ENCODE peak calls at places on chromosomes 12 and 14, in six cellular contexts. W, Z, R, Y, H and M are unnamed samples. For H3K9me3, the result is how much of the 10 kb centered on the place peaks cover.

GRCh38 chr12:89703768-89704167 is 4.9 kb downstream of the ATP2B1 start:
- DNase-seq in R (peak), Z (peak), H (no peak), W (no peak), Y (no peak), M (no peak)

GRCh38 chr12:45215419-45216296 is at the start of gene ANO6:
- DNase-seq in Z (peak), H (peak), R (peak), Y (peak), W (peak), M (peak)

GRCh38 chr14:69154779-69155178 is 1.9 kb upstream of the DCAF5 start:
- DNase-seq in W (peak), Z (no peak), Y (peak), R (peak), H (no peak), M (peak)

GRCh38 chr14:59332727-59333126 is 132.5 kb downstream of the GPR135 start:
- DNase-seq in Z (peak), W (peak), Y (no peak), R (peak), H (no peak), M (peak)

GRCh38 chr12:47943492-47944359 is 19.7 kb upstream of the TMEM106C start:
- DNase-seq in Z (no peak), Y (no peak), H (no peak), R (no peak), W (no peak), M (no peak)

GRCh38 chr14:52531481-52531880 is 20.8 kb downstream of the TXNDC16 start:
- DNase-seq in W (no peak), Z (no peak), Y (no peak), R (no peak), H (no peak), M (no peak)

GRCh38 chr12:55820679-55821078 is 2.8 kb downstream of the ORMDL2 start:
- DNase-seq in Z (no peak), H (peak), Y (no peak), W (no peak), R (peak), M (no peak)

GRCh38 chr12:111022386-111022785 is 102.0 kb upstream of the MYL2 start:
- DNase-seq in Z (no peak), R (no peak), H (no peak), W (no peak), Y (no peak), M (no peak)

GRCh38 chr12:110616471-110617115 is 2.7 kb downstream of the TCTN1 start:
- DNase-seq in H (peak), Y (no peak), W (no peak), Z (no peak), R (no peak), M (no peak)

GRCh38 chr14:75295491-75296338 is 17.1 kb downstream of the FOS start:
- DNase-seq in Y (peak), H (peak), Z (peak), W (peak), R (peak), M (peak)

GRCh38 chr14:49879683-49880204 is 13.1 kb upstream of the ARF6 start:
- DNase-seq in Y (peak), R (peak), H (peak), Z (peak), W (peak), M (peak)

GRCh38 chr14:105168979-105169507 is 467 bp upstream of the JAG2 start:
- DNase-seq in Y (peak), H (peak), W (no peak), Z (peak), R (peak), M (peak)

GRCh38 chr14:70954068-70954467 is 46.8 kb downstream of the PCNX1 start:
- DNase-seq in Y (no peak), H (no peak), W (no peak), Z (no peak), R (no peak), M (no peak)

GRCh38 chr14:100313464-100314230 is 7.4 kb upstream of the SLC25A29 start:
- DNase-seq in R (no peak), Y (no peak), W (no peak), Z (no peak), H (no peak), M (no peak)
- TF ChIP-seq EZH2 in R (no peak), Y (no peak), W (no peak), Z (no peak), H (no peak), M (no peak)

DNA sequence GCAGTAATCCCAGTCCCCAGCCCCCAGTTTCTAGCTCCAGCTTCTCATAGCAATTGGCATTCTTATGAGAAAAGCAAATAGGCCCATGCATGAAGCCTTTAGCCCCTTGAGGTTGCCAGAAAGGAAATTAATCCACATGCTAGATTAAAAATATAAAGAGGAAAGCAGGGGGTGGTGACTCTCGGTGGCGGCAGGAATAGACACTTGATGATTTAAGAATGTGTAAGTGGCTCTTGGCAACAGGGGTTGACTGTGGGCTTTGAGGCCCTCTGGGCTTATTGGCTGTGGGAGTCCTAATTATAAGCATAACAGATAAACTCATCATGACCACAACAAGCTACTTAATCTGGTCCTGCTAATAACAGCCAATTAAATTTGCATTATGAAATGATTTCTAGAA is 1367.3 kb upstream of the FLRT2 start:
- DNase-seq in Y (no peak), Z (no peak), R (no peak), W (no peak), H (no peak), M (no peak)
- H3K9me3 ChIP-seq in Y (under half), Z (under half), R (under half), W (under half), H (under half), M (under half)

DNA sequence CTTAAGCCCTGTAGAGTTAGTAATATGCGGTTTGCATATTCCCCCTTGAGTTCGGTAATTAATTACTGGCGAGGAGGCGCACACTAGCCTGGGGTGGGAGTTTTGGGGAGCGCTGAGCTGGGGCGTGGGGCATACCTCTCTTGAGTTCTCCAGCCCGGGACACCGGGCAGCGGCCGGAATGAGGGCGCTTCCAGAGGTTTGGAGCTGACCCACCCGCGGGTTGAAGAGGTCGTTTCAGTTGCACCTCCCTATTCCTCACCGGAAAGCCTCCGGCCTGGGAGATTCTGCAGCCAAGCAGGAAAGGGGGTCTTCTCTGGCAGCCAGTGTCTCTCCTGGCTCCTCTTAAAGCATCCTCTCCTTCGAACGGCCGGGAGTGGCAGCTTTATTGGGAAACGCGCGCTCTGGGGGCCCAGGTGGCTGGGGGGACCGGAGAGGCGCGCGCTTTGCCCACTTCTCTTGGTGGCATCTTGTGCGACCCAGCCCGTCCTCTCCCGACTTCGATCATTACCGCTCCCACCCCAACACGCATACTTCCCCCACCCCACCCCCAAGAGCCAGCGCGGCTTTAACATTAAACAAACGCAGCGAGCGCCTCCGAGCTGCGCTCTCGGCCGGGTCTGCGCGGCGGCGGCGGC is 3.9 kb upstream of the LHX5 start:
- DNase-seq in Y (peak), W (no peak), R (no peak), H (no peak), Z (no peak), M (no peak)
- TF ChIP-seq EZH2 in Y (no peak), W (no peak), R (no peak), H (no peak), Z (peak), M (peak)

GRCh38 chr12:132972374-132972773 is 13.8 kb upstream of the ZNF26 start:
- DNase-seq in H (no peak), W (no peak), Y (no peak), R (no peak), Z (no peak), M (no peak)
- H3K9me3 ChIP-seq in H (under half), W (under half), Y (under half), R (under half), Z (under half), M (under half)

DNA sequence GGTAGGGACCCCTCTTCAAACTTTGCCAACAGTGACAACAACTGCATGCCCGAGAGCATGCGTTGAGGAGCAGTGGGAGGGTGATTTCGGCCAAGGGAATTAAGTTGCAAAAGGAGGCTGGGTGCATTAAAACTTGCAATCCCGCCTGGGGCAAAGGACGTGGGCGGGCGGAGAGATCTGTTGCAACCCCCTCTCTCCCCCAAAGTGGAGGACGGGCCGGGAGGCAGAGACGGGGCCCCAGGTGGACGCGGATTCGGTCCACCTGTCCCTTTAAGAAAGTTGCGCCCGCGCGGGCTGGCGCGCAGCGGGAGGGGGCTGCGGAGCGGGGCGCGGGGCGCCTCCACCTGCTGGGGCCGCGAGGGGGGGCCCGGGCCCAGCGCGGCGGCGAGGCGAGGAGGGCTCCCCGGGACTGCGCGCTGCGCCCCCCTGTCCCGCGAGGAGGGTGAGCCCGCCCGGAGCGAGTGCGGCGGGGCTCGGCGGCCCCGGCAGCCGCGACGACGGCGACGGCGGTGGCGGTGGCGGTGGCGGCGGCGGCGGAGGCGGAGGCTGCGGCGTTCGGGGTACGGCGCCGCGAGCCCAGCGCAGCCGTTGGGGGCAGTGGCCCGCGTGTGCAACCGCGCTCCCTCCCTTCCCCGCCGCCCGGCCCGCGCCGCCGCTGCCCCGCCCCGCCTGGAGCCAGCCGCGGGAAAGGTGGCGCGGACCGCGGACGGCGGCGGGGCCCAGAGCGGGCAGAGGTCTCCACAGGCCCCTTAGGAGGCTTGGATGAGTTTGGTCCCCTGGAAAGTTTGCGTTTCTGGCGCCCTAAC is 560 bp upstream of the FOXN4 start:
- DNase-seq in H (no peak), W (no peak), Y (peak), R (peak), Z (no peak), M (peak)
- TF ChIP-seq EZH2 in H (no peak), W (peak), Y (no peak), R (no peak), Z (peak), M (peak)

DNA sequence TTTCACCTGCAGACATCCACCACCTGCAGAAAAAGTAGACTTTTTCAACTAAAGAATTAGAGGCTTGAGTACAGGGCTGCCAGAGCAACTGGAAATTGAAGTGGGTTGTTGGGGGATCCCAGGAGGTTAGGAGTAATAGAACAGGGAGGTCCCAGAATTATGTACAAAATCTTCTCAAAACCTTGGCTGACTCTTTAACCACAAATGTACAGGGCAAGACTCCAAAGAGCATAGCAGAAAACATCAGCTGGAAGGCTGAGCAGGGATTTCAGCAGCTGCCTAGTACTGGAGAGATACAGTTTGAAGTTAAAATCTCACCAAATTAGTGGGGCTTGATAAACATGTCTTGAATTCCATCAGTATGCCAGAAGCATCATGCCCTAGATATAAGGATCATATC is 191.6 kb downstream of the CRADD start:
- DNase-seq in Y (no peak), R (peak), W (peak), H (no peak), Z (no peak), M (no peak)
- H3K9me3 ChIP-seq in Y (under half), R (under half), W (under half), H (under half), Z (under half), M (under half)

GRCh38 chr14:101556566-101557320 is 4.6 kb upstream of the DIO3 start:
- DNase-seq in W (no peak), H (no peak), R (no peak), Y (no peak), Z (no peak), M (no peak)

GRCh38 chr14:101558739-101559240 is 2.5 kb upstream of the DIO3 start:
- DNase-seq in H (no peak), R (no peak), W (no peak), Y (no peak), Z (no peak), M (no peak)

GRCh38 chr14:101557811-101558738 is 3.2 kb upstream of the DIO3 start:
- DNase-seq in Y (peak), H (peak), W (no peak), Z (no peak), R (peak), M (peak)

GRCh38 chr14:101556131-101556530 is 5.2 kb upstream of the DIO3 start:
- DNase-seq in H (no peak), Y (no peak), R (no peak), Z (no peak), W (no peak), M (no peak)

GRCh38 chr14:101557321-101557695 is 4.0 kb upstream of the DIO3 start:
- DNase-seq in Z (no peak), H (no peak), W (no peak), R (no peak), Y (no peak), M (no peak)
- TF ChIP-seq EZH2 in Z (no peak), H (no peak), W (no peak), R (no peak), Y (no peak), M (no peak)

GRCh38 chr14:84826349-84826748 is 703.6 kb upstream of the FLRT2 start:
- DNase-seq in Y (no peak), H (no peak), Z (peak), R (peak), W (peak), M (no peak)
- H3K9me3 ChIP-seq in Y (under half), H (under half), Z (under half), R (under half), W (under half), M (under half)

GRCh38 chr14:36585100-36585499 is 2.7 kb upstream of the NKX2-8 start:
- DNase-seq in Z (no peak), H (no peak), Y (no peak), R (no peak), W (no peak), M (no peak)
- TF ChIP-seq EZH2 in Z (no peak), H (no peak), Y (no peak), R (peak), W (no peak), M (no peak)

GRCh38 chr14:106846218-106846617 is 1319.8 kb downstream of the TMEM121 start:
- DNase-seq in W (no peak), R (no peak), Y (no peak), H (no peak), Z (peak), M (no peak)
- H3K9me3 ChIP-seq in W (under half), R (under half), Y (under half), H (under half), Z (under half), M (under half)